ENCODE peak calls at places on chromosomes 13 and 19, in six cellular contexts. One of them, this sample, is unnamed.

GRCh38 chr19:42214810-42215209 is 2.7 kb downstream of the DEDD2 start:
- DNase-seq in trophoblast cell: no peak
- DNase-seq in IMR-90: no peak
- DNase-seq in neuronal stem cell: no peak
- DNase-seq in H1: no peak
- DNase-seq in H9: no peak
- DNase-seq in this sample: no peak

GRCh38 chr19:31347828-31348314 is 1.4 kb downstream of the TSHZ3 start:
- DNase-seq in trophoblast cell: no peak
- DNase-seq in IMR-90: peak
- DNase-seq in neuronal stem cell: no peak
- DNase-seq in H1: no peak
- DNase-seq in H9: no peak
- DNase-seq in this sample: no peak

GRCh38 chr19:44675516-44675915 is 4.2 kb downstream of the CEACAM19 start:
- DNase-seq in neuronal stem cell: no peak
- DNase-seq in H1: no peak
- DNase-seq in H9: no peak
- DNase-seq in trophoblast cell: no peak
- DNase-seq in IMR-90: no peak
- DNase-seq in this sample: no peak

GRCh38 chr13:84668637-84669036 is 786.4 kb upstream of the SLITRK1 start:
- DNase-seq in H9: no peak
- DNase-seq in IMR-90: no peak
- DNase-seq in H1: no peak
- DNase-seq in trophoblast cell: no peak
- DNase-seq in neuronal stem cell: no peak
- DNase-seq in this sample: no peak

GRCh38 chr19:49133621-49134454 is 14.5 kb downstream of the PPFIA3 start:
- DNase-seq in trophoblast cell: peak
- DNase-seq in neuronal stem cell: no peak
- DNase-seq in IMR-90: peak
- DNase-seq in H1: peak
- DNase-seq in H9: peak
- DNase-seq in this sample: peak

GRCh38 chr19:3655402-3656072 is 28.9 kb upstream of the CACTIN start:
- DNase-seq in trophoblast cell: no peak
- DNase-seq in H9: no peak
- DNase-seq in IMR-90: peak
- DNase-seq in neuronal stem cell: no peak
- DNase-seq in H1: no peak
- DNase-seq in this sample: peak

GRCh38 chr13:88648598-88649373 is 977.6 kb downstream of the SLITRK5 start:
- DNase-seq in neuronal stem cell: no peak
- DNase-seq in H9: no peak
- DNase-seq in IMR-90: no peak
- DNase-seq in trophoblast cell: no peak
- DNase-seq in H1: no peak
- DNase-seq in this sample: no peak

GRCh38 chr13:48448285-48448962 is 35.5 kb upstream of the LPAR6 start:
- DNase-seq in IMR-90: no peak
- DNase-seq in H1: no peak
- DNase-seq in trophoblast cell: no peak
- DNase-seq in H9: no peak
- DNase-seq in neuronal stem cell: no peak
- DNase-seq in this sample: no peak

GRCh38 chr13:30052127-30052526 is 201.7 kb upstream of the UBL3 start:
- DNase-seq in trophoblast cell: no peak
- DNase-seq in IMR-90: no peak
- DNase-seq in neuronal stem cell: no peak
- DNase-seq in H1: peak
- DNase-seq in H9: peak
- DNase-seq in this sample: no peak

GRCh38 chr19:49954092-49954825 is 6.7 kb downstream of the SIGLEC11 start:
- DNase-seq in IMR-90: peak
- DNase-seq in trophoblast cell: no peak
- DNase-seq in neuronal stem cell: no peak
- DNase-seq in H9: no peak
- DNase-seq in H1: no peak
- DNase-seq in this sample: no peak

GRCh38 chr13:78136966-78137365 is 218.3 kb upstream of the EDNRB start:
- DNase-seq in H1: no peak
- DNase-seq in trophoblast cell: no peak
- DNase-seq in neuronal stem cell: no peak
- DNase-seq in IMR-90: no peak
- DNase-seq in H9: no peak
- DNase-seq in this sample: no peak

GRCh38 chr19:32876919-32877285 is 7.3 kb upstream of the SLC7A9 start:
- DNase-seq in IMR-90: peak
- DNase-seq in H1: peak
- DNase-seq in trophoblast cell: peak
- DNase-seq in neuronal stem cell: no peak
- DNase-seq in H9: no peak
- DNase-seq in this sample: peak

GRCh38 chr13:29577135-29578051 is 18.1 kb downstream of the SLC7A1 start:
- DNase-seq in neuronal stem cell: no peak
- DNase-seq in H1: no peak
- DNase-seq in IMR-90: peak
- DNase-seq in H9: no peak
- DNase-seq in trophoblast cell: no peak
- DNase-seq in this sample: no peak

GRCh38 chr13:48303331-48304131 is at the start of gene RB1:
- DNase-seq in H1: peak
- DNase-seq in H9: peak
- DNase-seq in trophoblast cell: peak
- DNase-seq in IMR-90: peak
- DNase-seq in neuronal stem cell: peak
- DNase-seq in this sample: peak

GRCh38 chr19:18300930-18301717 is 19.7 kb upstream of the JUND start:
- DNase-seq in H1: no peak
- DNase-seq in H9: no peak
- DNase-seq in trophoblast cell: peak
- DNase-seq in neuronal stem cell: no peak
- DNase-seq in IMR-90: peak
- DNase-seq in this sample: peak

GRCh38 chr13:91347996-91348905 is 764 bp downstream of the MIR17HG start:
- DNase-seq in neuronal stem cell: peak
- DNase-seq in H1: no peak
- DNase-seq in trophoblast cell: peak
- DNase-seq in H9: no peak
- DNase-seq in IMR-90: no peak
- DNase-seq in this sample: peak
- H2AFZ ChIP-seq in neuronal stem cell: peak
- H2AFZ ChIP-seq in H1: no peak
- H2AFZ ChIP-seq in trophoblast cell: peak
- H2AFZ ChIP-seq in H9: no peak
- H2AFZ ChIP-seq in IMR-90: peak
- H2AFZ ChIP-seq in this sample: peak

GRCh38 chr19:12918253-12918652 is 840 bp downstream of the SYCE2 start:
- DNase-seq in trophoblast cell: no peak
- DNase-seq in H9: no peak
- DNase-seq in H1: no peak
- DNase-seq in neuronal stem cell: no peak
- DNase-seq in IMR-90: no peak
- DNase-seq in this sample: no peak

GRCh38 chr19:12913011-12913561 is 6.0 kb downstream of the SYCE2 start:
- DNase-seq in neuronal stem cell: no peak
- DNase-seq in H9: peak
- DNase-seq in H1: peak
- DNase-seq in IMR-90: peak
- DNase-seq in trophoblast cell: no peak
- DNase-seq in this sample: peak

DNA sequence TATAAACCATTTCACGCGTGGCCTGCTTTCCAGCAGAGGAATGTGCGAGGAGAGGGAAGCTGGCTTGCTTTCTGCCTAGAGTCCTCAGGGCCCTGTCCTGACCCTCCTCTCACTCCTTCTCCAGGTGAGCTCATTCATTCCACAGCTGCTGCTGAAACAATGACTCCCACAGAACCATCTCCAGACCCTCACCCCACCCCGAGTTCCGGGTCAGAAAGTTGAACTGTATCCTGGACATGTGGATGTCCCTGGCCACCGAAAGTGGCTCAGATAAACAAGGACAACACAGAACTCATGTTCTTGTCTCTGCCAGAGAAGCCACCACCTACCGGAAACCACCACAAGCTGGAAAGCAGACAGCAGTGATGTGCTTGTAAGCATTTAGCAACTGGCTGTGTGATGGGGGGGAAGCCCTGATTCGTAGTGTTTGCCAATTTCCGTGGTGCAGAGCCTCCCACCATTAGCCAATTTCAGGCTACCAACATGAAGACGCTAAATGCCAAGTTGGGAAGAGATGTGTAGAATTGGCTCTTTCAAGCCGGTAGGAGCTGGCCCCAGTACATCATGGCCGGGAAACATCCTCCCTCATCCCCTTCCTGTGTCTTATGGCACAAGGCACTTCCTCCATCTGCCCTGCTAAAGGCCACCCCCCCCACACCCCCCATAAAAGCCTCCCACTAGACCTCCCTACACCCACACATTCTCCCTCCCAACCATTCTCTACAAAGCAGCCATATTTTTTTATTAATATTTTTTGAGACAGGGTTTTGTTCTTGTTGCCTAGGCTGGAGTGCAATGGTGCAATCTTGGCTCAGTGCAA is 5.0 kb downstream of the SYCE2 start:
- DNase-seq in H1: no peak
- DNase-seq in IMR-90: no peak
- DNase-seq in trophoblast cell: no peak
- DNase-seq in H9: no peak
- DNase-seq in neuronal stem cell: no peak
- DNase-seq in this sample: no peak
- H3K23ac ChIP-seq in H1: no peak
- H3K23ac ChIP-seq in IMR-90: peak
- H3K23ac ChIP-seq in trophoblast cell: no peak
- H3K23ac ChIP-seq in H9: no peak
- H3K23ac ChIP-seq in neuronal stem cell: no peak
- H3K23ac ChIP-seq in this sample: no peak

DNA sequence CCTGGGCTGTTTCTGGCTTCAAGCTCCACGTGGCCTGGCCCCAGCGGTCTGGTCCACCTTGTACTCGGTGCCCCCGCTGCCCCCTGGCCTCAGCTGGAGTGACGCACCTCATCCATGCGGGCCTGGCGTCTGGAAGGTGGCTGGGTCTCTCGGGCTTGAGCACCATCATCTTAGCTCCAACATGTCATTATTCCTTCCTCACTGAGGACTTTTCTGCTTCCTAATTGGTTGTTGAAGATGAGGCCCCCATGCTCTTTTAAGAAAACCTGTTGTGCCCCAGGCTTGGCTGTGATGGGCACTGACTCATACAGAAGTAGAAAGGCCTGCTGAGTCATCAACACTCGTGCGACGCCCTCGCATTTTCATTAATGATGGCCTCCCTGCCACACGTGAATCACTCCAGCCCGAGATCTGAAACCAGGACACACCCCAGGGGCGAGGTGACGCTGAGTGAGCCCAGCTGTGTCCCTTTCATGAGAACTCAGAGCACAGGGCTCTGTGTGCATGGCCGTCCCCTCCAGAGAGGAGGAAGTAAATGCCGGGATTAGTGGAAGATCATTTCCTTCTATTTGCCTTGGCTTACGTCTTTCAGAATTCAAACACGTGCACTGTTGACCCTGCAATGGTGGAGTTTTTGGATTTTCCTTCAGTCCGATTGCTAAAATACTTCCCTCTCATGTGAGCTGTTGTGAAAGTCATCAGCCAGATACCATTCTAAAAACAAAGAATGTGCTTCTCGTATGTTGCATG is 14.0 kb upstream of the GJA3 start:
- DNase-seq in neuronal stem cell: no peak
- DNase-seq in H1: no peak
- DNase-seq in trophoblast cell: peak
- DNase-seq in IMR-90: peak
- DNase-seq in H9: peak
- DNase-seq in this sample: peak
- H2AFZ ChIP-seq in neuronal stem cell: peak
- H2AFZ ChIP-seq in H1: peak
- H2AFZ ChIP-seq in trophoblast cell: no peak
- H2AFZ ChIP-seq in IMR-90: peak
- H2AFZ ChIP-seq in H9: no peak
- H2AFZ ChIP-seq in this sample: peak

DNA sequence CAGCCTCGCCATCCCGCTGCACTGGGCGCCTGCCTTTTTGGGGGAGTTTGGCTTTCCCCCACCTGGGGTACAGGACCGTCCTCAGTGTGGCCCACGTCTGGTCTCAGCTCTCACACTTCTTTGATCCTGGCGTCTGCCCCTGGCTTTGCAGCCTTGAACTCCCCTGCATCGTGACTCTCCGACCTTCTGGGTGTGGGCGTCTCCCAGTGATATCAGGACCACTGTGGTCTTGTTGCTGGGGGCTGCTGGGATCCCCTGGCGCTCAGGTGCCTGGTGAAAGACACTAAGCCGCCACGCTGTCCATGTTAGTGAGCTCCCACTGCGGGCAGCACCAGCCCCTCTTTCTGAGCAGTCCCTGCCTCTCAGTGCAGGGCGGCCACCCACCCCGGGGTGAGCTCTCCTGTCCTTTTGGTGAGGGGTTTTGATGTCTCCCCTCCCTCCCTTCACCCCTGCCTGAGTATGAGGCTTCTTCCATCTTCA is 1.3 kb downstream of the CNOT3 start:
- DNase-seq in H1: no peak
- DNase-seq in neuronal stem cell: no peak
- DNase-seq in H9: no peak
- DNase-seq in IMR-90: no peak
- DNase-seq in trophoblast cell: no peak
- DNase-seq in this sample: no peak
- H3K23ac ChIP-seq in H1: no peak
- H3K23ac ChIP-seq in neuronal stem cell: peak
- H3K23ac ChIP-seq in H9: no peak
- H3K23ac ChIP-seq in IMR-90: peak
- H3K23ac ChIP-seq in trophoblast cell: no peak
- H3K23ac ChIP-seq in this sample: no peak

GRCh38 chr13:105363747-105364177 is 1171.7 kb downstream of the EFNB2 start:
- DNase-seq in neuronal stem cell: no peak
- DNase-seq in H9: no peak
- DNase-seq in trophoblast cell: no peak
- DNase-seq in IMR-90: no peak
- DNase-seq in H1: no peak
- DNase-seq in this sample: no peak
- H2AFZ ChIP-seq in neuronal stem cell: peak
- H2AFZ ChIP-seq in H9: no peak
- H2AFZ ChIP-seq in trophoblast cell: no peak
- H2AFZ ChIP-seq in IMR-90: no peak
- H2AFZ ChIP-seq in H1: no peak
- H2AFZ ChIP-seq in this sample: no peak